ENCODE peak calls at places on chromosomes 4 and X, in eight cellular contexts. D is epithelial cell of esophagus; V is fibroblast of pulmonary artery; T is CD4-positive, alpha-beta T cell; Y is endothelial cell; K is AG04450; X is fibroblast of mammary gland; B is GM13977. Q is an unnamed sample.

GRCh38 chrX:112738347-112739033 is 58.8 kb upstream of the LHFPL1 start:
- DNase-seq in X (peak; percentile 22), B (no peak), T (no peak), V (no peak), K (no peak), Y (no peak), D (no peak), Q (no peak)

GRCh38 chr4:185999207-185999606 is 69.7 kb upstream of the TLR3 start:
- DNase-seq in Y (no peak), X (no peak), K (no peak), B (no peak), T (no peak), V (no peak), D (no peak), Q (no peak)

GRCh38 chrX:74902806-74903205 is 22.4 kb downstream of the NEXMIF start:
- DNase-seq in V (no peak), T (no peak), Y (no peak), K (no peak), D (no peak), B (no peak), X (no peak), Q (no peak)

GRCh38 chr4:38601244-38601915 is 62.6 kb upstream of the KLF3 start:
- DNase-seq in T (no peak), D (peak; percentile 77), B (no peak), X (peak; percentile 49), K (peak; percentile 21), Y (no peak), V (peak; percentile 84), Q (no peak)

GRCh38 chrX:107146670-107147069 is 28.0 kb upstream of the RBM41 start:
- DNase-seq in K (no peak), X (peak; percentile 64), Y (no peak), T (no peak), V (peak; percentile 27), B (no peak), D (peak; percentile 83), Q (no peak)

GRCh38 chr4:26162095-26162494 is 158.7 kb upstream of the RBPJ start:
- DNase-seq in V (no peak), T (no peak), B (no peak), Y (no peak), K (no peak), X (no peak), D (no peak), Q (no peak)

GRCh38 chrX:646796-647195 is 16.2 kb downstream of the SHOX start:
- DNase-seq in B (no peak), V (no peak), D (no peak), T (no peak), X (no peak), K (no peak), Y (no peak), Q (no peak)

GRCh38 chr4:56102581-56102980 is 153.8 kb downstream of the CEP135 start:
- DNase-seq in Y (no peak), K (no peak), X (no peak), V (no peak), T (no peak), D (no peak), B (no peak), Q (no peak)

GRCh38 chr4:162685401-162685800 is 481.3 kb downstream of the NAF1 start:
- DNase-seq in V (no peak), K (no peak), D (no peak), X (no peak), T (no peak), Y (no peak), B (no peak), Q (no peak)

GRCh38 chrX:28922106-28922505 is 334.9 kb downstream of the IL1RAPL1 start:
- DNase-seq in Y (no peak), V (peak; percentile 55), B (no peak), T (no peak), X (no peak), K (no peak), D (no peak), Q (no peak)

GRCh38 chrX:100413231-100413630 is 3.2 kb upstream of the PCDH19 start:
- DNase-seq in B (peak; percentile 74), T (no peak), V (peak; percentile 74), X (peak; percentile 61), D (peak; percentile 64), K (no peak), Y (no peak), Q (peak; percentile 5)

GRCh38 chr4:83214079-83214478 is 70.5 kb downstream of the COQ2 start:
- DNase-seq in K (no peak), Y (no peak), X (no peak), V (no peak), B (no peak), D (no peak), T (no peak), Q (no peak)

DNA sequence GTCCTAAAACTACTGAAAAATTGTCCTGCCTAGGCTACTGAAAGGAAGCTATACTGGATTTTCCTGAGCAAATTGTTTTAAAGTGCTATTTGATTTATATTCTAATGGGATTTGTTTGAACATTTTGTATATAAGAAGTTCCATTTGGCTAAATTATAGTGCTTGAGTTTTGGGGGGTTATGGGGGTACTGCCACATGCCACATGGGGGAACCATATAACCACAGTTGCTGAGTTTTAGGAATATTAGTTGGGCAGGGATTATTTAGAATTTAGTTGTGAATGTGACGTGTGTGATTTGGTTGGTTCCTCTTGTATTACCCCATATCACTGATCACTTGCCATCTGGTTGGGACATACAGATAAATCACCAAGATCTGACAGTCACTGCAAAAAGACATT is 224.5 kb upstream of the TAPT1 start:
- DNase-seq in B (no peak), X (peak; percentile 7), V (peak; percentile 22), D (no peak), T (no peak), Y (no peak), K (no peak), Q (no peak)
- TF ChIP-seq CTCF in B (no peak), X (peak; percentile 27), V (peak; percentile 34), D (no peak), T (no peak), Y (no peak), K (peak; percentile 50), Q (peak; percentile 37)

GRCh38 chr4:61924131-61924530 is 724.0 kb downstream of the ADGRL3 start:
- DNase-seq in X (no peak), D (no peak), V (no peak), Y (no peak), T (no peak), B (no peak), K (no peak), Q (no peak)
- TF ChIP-seq CTCF in X (no peak), D (no peak), V (no peak), Y (no peak), T (no peak), B (no peak), K (no peak), Q (no peak)

DNA sequence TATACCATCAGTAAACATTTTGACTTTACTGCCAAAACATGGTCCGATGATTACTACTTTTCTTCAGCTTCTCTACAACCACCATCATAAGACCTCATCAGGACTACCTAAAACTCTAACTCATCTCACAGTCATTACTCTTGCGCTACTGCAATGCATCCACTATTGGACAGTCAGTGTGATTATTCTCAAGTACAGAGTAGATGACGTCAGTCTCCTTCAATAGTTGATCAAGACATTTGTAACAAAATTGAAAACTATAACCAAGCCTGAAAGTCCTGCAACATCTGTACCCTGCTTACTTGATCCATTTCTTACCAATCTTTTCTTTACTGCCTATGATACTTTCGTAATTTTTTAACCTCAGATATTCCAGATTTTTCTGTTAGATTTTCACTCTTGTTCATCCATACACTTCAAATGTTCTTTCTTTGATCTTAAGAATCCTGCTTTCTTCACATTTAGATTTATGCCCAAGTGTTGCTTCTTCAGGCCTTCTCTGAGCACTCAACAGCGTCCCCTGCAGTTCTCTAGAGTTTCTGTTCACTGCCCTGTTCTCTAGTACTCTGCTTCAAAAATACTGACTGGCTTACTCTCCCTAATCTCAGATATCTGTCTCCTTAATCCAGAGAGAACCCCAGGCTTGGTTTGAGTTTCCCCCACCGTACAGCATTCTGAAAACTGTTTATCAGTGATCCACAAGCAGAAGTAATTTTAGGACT is 1517.6 kb downstream of the STIM2 start:
- DNase-seq in K (no peak), V (no peak), Y (no peak), B (no peak), X (peak; percentile 73), T (no peak), D (no peak), Q (no peak)
- TF ChIP-seq CTCF in K (no peak), V (peak; percentile 24), Y (no peak), B (no peak), X (peak; percentile 59), T (no peak), D (no peak), Q (peak; percentile 14)

GRCh38 chrX:119288890-119289393 is 52.9 kb downstream of the PGRMC1 start:
- DNase-seq in V (no peak), D (no peak), K (no peak), T (no peak), B (no peak), X (no peak), Y (no peak), Q (no peak)

GRCh38 chrX:119292445-119292844 is 56.4 kb downstream of the PGRMC1 start:
- DNase-seq in D (peak; percentile 16), K (no peak), B (no peak), X (peak; percentile 1), Y (no peak), V (no peak), T (no peak), Q (no peak)
- TF ChIP-seq CTCF in D (peak; percentile 30), K (no peak), B (no peak), X (peak; percentile 18), Y (no peak), V (no peak), T (no peak), Q (peak; percentile 6)

GRCh38 chr4:11426716-11427115 is 2.0 kb downstream of the HS3ST1 start:
- DNase-seq in X (no peak), D (peak; percentile 51), Y (no peak), V (peak; percentile 47), T (no peak), B (no peak), K (no peak), Q (no peak)

GRCh38 chr4:11424896-11425295 is 3.8 kb downstream of the HS3ST1 start:
- DNase-seq in D (no peak), V (no peak), K (no peak), X (no peak), Y (no peak), B (no peak), T (no peak), Q (no peak)

GRCh38 chr4:11426003-11426402 is 2.7 kb downstream of the HS3ST1 start:
- DNase-seq in B (no peak), D (no peak), X (no peak), Y (no peak), V (no peak), K (no peak), T (no peak), Q (no peak)

GRCh38 chr4:11423465-11423864 is 5.2 kb downstream of the HS3ST1 start:
- DNase-seq in T (no peak), B (no peak), X (no peak), K (no peak), D (no peak), Y (no peak), V (peak; percentile 49), Q (no peak)

DNA sequence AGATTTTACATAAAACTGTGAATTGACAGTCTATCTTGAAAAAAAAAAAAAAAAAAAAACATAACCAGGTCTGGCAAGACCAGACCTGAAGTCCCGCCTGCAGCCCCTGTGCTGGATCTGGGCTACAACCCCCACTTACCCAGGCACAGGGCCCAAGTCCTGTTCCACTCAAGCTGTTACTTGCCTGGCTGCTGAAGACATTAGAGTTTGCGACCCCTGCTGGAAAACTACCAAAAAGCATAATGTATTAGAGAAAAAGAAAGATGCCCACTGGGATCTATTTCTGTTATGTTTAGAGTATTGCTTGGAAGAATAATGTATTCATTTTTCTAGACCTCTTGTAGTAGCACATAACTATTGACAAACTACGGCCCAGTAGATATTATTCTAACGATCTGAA is 4.7 kb downstream of the HS3ST1 start:
- DNase-seq in Y (peak; percentile 53), T (no peak), V (peak; percentile 76), K (no peak), X (no peak), B (peak; percentile 63), D (peak; percentile 76), Q (peak; percentile 1)
- TF ChIP-seq CTCF in Y (peak; percentile 71), T (peak; percentile 42), V (peak; percentile 53), K (peak; percentile 42), X (peak; percentile 18), B (peak; percentile 63), D (peak; percentile 57), Q (peak; percentile 17)